ENCODE peak calls at places on chromosome 17, in four cellular contexts. H, J, N and R are unnamed samples.

GRCh38 chr17:10151667-10152496 is 46.5 kb downstream of the GAS7 start:
- DNase-seq in H (no peak), N (no peak), J (no peak), R (no peak)

GRCh38 chr17:2682304-2682938 is 29.1 kb downstream of the CLUH start:
- DNase-seq in N (no peak), H (no peak), J (no peak), R (no peak)

GRCh38 chr17:2929881-2930533 is 133.4 kb downstream of the OR1D5 start:
- DNase-seq in J (no peak), N (no peak), H (peak; percentile 34), R (peak; percentile 49)

GRCh38 chr17:7203391-7203790 is 16.2 kb downstream of the DLG4 start:
- DNase-seq in H (no peak), N (no peak), J (no peak), R (no peak)

GRCh38 chr17:38608648-38609047 is 2.9 kb upstream of the SRCIN1 start:
- DNase-seq in N (no peak), H (no peak), J (no peak), R (no peak)

GRCh38 chr17:3603119-3603869 is 5.9 kb downstream of the TRPV1 start:
- DNase-seq in J (no peak), N (peak; percentile 86), H (peak; percentile 86), R (no peak)

GRCh38 chr17:12070561-12070960 is 49.9 kb downstream of the MAP2K4 start:
- DNase-seq in N (peak; percentile 92), J (no peak), H (peak; percentile 69), R (no peak)

GRCh38 chr17:48012151-48012520 is 25.5 kb downstream of the COPZ2 start:
- DNase-seq in H (no peak), J (peak; percentile 52), N (no peak), R (peak; percentile 84)

GRCh38 chr17:31657876-31658275 is 201.2 kb downstream of the COPRS start:
- DNase-seq in N (no peak), J (no peak), H (no peak), R (no peak)